ENCODE peak calls at places on chromosomes 2 and 18, in ten cellular contexts. R, F, Y, T, B, S, V, W, Z and G are unnamed samples.

GRCh38 chr2:66430906-66431619 is 3.9 kb upstream of the MEIS1 start:
- DNase-seq in R (peak; percentile 52), S (peak; percentile 68), V (no peak), B (no peak), W (no peak), Z (no peak), T (no peak), F (no peak), Y (no peak), G (no peak)

GRCh38 chr18:73752546-73752945 is 395.1 kb downstream of the FBXO15 start:
- DNase-seq in S (no peak), V (peak; percentile 34), Y (peak; percentile 58), B (no peak), R (no peak), Z (peak; percentile 73), F (peak; percentile 67), T (no peak), W (no peak), G (no peak)

GRCh38 chr2:206311026-206311425 is 36.6 kb downstream of the ZDBF2 start:
- DNase-seq in B (no peak), W (no peak), R (no peak), V (no peak), T (no peak), F (no peak), Y (no peak), Z (no peak), S (no peak), G (no peak)

GRCh38 chr2:238820909-238821308 is 27.0 kb upstream of the TWIST2 start:
- DNase-seq in S (no peak), F (peak; percentile 93), W (no peak), R (no peak), Y (peak; percentile 18), B (no peak), Z (peak; percentile 46), V (no peak), T (no peak), G (no peak)

GRCh38 chr2:216450784-216451183 is 38.5 kb downstream of the SMARCAL1 start:
- DNase-seq in Z (no peak), Y (no peak), S (no peak), T (no peak), F (no peak), B (no peak), W (no peak), R (no peak), V (no peak), G (no peak)

GRCh38 chr2:134020608-134021007 is 233.3 kb upstream of the MGAT5 start:
- DNase-seq in B (no peak), T (no peak), W (no peak), Z (no peak), R (no peak), Y (no peak), V (no peak), F (no peak), S (no peak), G (no peak)

GRCh38 chr18:64017870-64018269 is 48.0 kb downstream of the SERPINB8 start:
- DNase-seq in T (peak; percentile 15), S (no peak), V (peak; percentile 56), Z (peak; percentile 8), F (peak; percentile 54), Y (peak; percentile 11), W (no peak), B (no peak), R (peak; percentile 45), G (no peak)

GRCh38 chr2:144078091-144078490 is 441.8 kb downstream of the ZEB2 start:
- DNase-seq in V (peak; percentile 77), S (no peak), Z (peak; percentile 37), F (peak; percentile 38), W (no peak), T (no peak), R (no peak), Y (no peak), B (no peak), G (no peak)

GRCh38 chr2:200308001-200308400 is 1.5 kb downstream of the SPATS2L start:
- DNase-seq in Y (peak; percentile 29), R (no peak), V (peak; percentile 76), Z (peak; percentile 37), B (no peak), F (peak; percentile 52), T (no peak), W (no peak), S (no peak), G (no peak)

GRCh38 chr2:189633392-189633811 is 27.9 kb upstream of the ASNSD1 start:
- DNase-seq in R (no peak), F (no peak), T (no peak), W (no peak), V (peak; percentile 35), S (peak; percentile 67), Y (no peak), Z (no peak), B (peak; percentile 14), G (no peak)

GRCh38 chr2:794554-795244 is 117.5 kb upstream of the TMEM18 start:
- DNase-seq in V (no peak), F (no peak), Y (no peak), B (no peak), T (no peak), W (peak; percentile 37), S (no peak), Z (no peak), R (no peak), G (no peak)

GRCh38 chr2:48890732-48891131 is 135.2 kb upstream of the LHCGR start:
- DNase-seq in W (no peak), S (no peak), R (no peak), T (no peak), Z (no peak), V (no peak), Y (no peak), F (no peak), B (no peak), G (no peak)

GRCh38 chr2:175454953-175455389 is 273.5 kb upstream of the ATP5MC3 start:
- DNase-seq in S (no peak), Z (no peak), R (no peak), V (no peak), T (no peak), W (peak; percentile 34), B (no peak), F (no peak), Y (no peak), G (no peak)

GRCh38 chr18:61591200-61591719 is 258.0 kb downstream of the CDH20 start:
- DNase-seq in B (no peak), F (no peak), T (no peak), Z (no peak), S (no peak), R (no peak), W (no peak), Y (no peak), V (no peak), G (no peak)

GRCh38 chr2:169452080-169452479 is 27.2 kb upstream of the BBS5 start:
- DNase-seq in S (no peak), Y (peak; percentile 5), Z (peak; percentile 33), B (peak; percentile 56), V (peak; percentile 79), W (no peak), F (peak; percentile 63), R (peak; percentile 58), T (peak; percentile 43), G (no peak)

GRCh38 chr2:200148366-200148765 is 158.1 kb upstream of the SPATS2L start:
- DNase-seq in S (no peak), V (peak; percentile 71), T (no peak), Z (no peak), R (no peak), F (no peak), W (no peak), B (no peak), Y (no peak), G (no peak)

GRCh38 chr2:132439703-132440398 is 23.2 kb downstream of the GPR39 start:
- DNase-seq in T (no peak), R (peak; percentile 19), B (no peak), V (peak; percentile 55), F (peak; percentile 64), S (no peak), Y (peak; percentile 59), Z (peak; percentile 31), W (no peak), G (no peak)

GRCh38 chr2:130824492-130825061 is 12.1 kb upstream of the ARHGEF4 start:
- DNase-seq in Z (peak; percentile 100), Y (peak; percentile 100), B (no peak), T (no peak), R (no peak), V (peak; percentile 74), S (peak; percentile 62), F (peak; percentile 83), W (no peak), G (peak; percentile 99)

GRCh38 chr2:150110548-150110947 is 376.9 kb downstream of the RND3 start:
- DNase-seq in F (peak; percentile 51), B (no peak), Y (peak; percentile 28), R (no peak), W (no peak), S (no peak), T (no peak), Z (no peak), V (no peak), G (no peak)

GRCh38 chr2:200125463-200125862 is 170.1 kb downstream of the MAIP1 start:
- DNase-seq in F (no peak), V (no peak), R (no peak), Y (no peak), W (no peak), Z (no peak), B (no peak), S (no peak), T (no peak), G (no peak)

GRCh38 chr18:58247363-58247834 is 203.4 kb downstream of the NEDD4L start:
- DNase-seq in W (peak; percentile 45), B (no peak), T (no peak), F (peak; percentile 50), R (peak; percentile 66), V (no peak), S (peak; percentile 69), Y (no peak), Z (peak; percentile 39), G (no peak)

GRCh38 chr18:67514901-67515540 is 1.5 kb downstream of the DSEL start:
- DNase-seq in W (no peak), B (no peak), S (no peak), Z (no peak), F (peak; percentile 44), Y (no peak), V (peak; percentile 36), T (no peak), R (no peak), G (no peak)
- H3K9ac ChIP-seq in W (peak overlapping the region; percentile 10), B (no peak overlapping the region), S (peak overlapping the region; percentile 70), Z (peak overlapping the region; percentile 98), F (peak overlapping the region; percentile 95), Y (peak overlapping the region; percentile 93), V (peak overlapping the region; percentile 95), T (no peak overlapping the region), R (no peak overlapping the region), G (no peak overlapping the region)

GRCh38 chr2:126972272-126972626 is 73.6 kb downstream of the TEX51 start:
- DNase-seq in Y (no peak), Z (no peak), W (no peak), V (no peak), B (no peak), T (no peak), F (no peak), S (no peak), R (no peak), G (no peak)
- H3K9ac ChIP-seq in Y (no peak overlapping the region), Z (no peak overlapping the region), W (no peak overlapping the region), V (no peak overlapping the region), B (no peak overlapping the region), T (no peak overlapping the region), F (no peak overlapping the region), S (no peak overlapping the region), R (no peak overlapping the region), G (no peak overlapping the region)

GRCh38 chr2:85852078-85852790 is 36.6 kb downstream of the ST3GAL5 start:
- DNase-seq in V (no peak), Z (no peak), S (no peak), T (no peak), W (no peak), F (no peak), Y (no peak), B (no peak), R (no peak), G (no peak)
- H3K9ac ChIP-seq in V (peak overlapping the region; percentile 72), Z (no peak overlapping the region), S (no peak overlapping the region), T (no peak overlapping the region), W (no peak overlapping the region), F (peak overlapping the region; percentile 70), Y (no peak overlapping the region), B (no peak overlapping the region), R (no peak overlapping the region), G (no peak overlapping the region)

GRCh38 chr2:46798041-46798440 is 117.6 kb downstream of the MCFD2 start:
- DNase-seq in W (no peak), F (peak; percentile 62), V (no peak), T (no peak), B (peak; percentile 1), R (no peak), S (peak; percentile 18), Y (no peak), Z (no peak), G (no peak)
- H3K9ac ChIP-seq in W (no peak overlapping the region), F (peak overlapping the region; percentile 77), V (peak overlapping the region; percentile 65), T (no peak overlapping the region), B (no peak overlapping the region), R (no peak overlapping the region), S (no peak overlapping the region), Y (no peak overlapping the region), Z (no peak overlapping the region), G (no peak overlapping the region)